ENCODE peak calls at places on chromosomes 11 and 22, in eight cellular contexts. B, H, W, X, I, L, P and O are unnamed samples.

GRCh38 chr11:134418119-134418840 is 6.2 kb upstream of the B3GAT1 start:
- DNase-seq in B (no peak), H (no peak), W (no peak), X (no peak), I (peak), L (no peak), P (peak), O (no peak)

GRCh38 chr11:101390539-101390938 is 193.3 kb downstream of the TRPC6 start:
- DNase-seq in B (no peak), H (no peak), W (no peak), X (no peak), I (no peak), L (no peak), P (peak), O (no peak)

GRCh38 chr11:45209904-45210699 is 63.7 kb downstream of the PRDM11 start:
- DNase-seq in B (no peak), H (peak), W (peak), X (peak), I (peak), L (no peak), P (peak), O (peak)

GRCh38 chr11:111735262-111736116 is 30.7 kb downstream of the PPP2R1B start:
- DNase-seq in B (no peak), H (peak), W (peak), X (peak), I (peak), L (no peak), P (peak), O (peak)

GRCh38 chr22:23518381-23519187 is 61.5 kb downstream of the IGLL1 start:
- DNase-seq in B (no peak), H (no peak), W (no peak), X (no peak), I (peak), L (no peak), P (no peak), O (no peak)

GRCh38 chr22:49017769-49018330 is 809.8 kb downstream of the BRD1 start:
- DNase-seq in B (no peak), H (no peak), W (no peak), X (no peak), I (peak), L (no peak), P (no peak), O (no peak)

GRCh38 chr22:26671317-26672059 is 14.1 kb downstream of the MIAT start:
- DNase-seq in B (peak), H (no peak), W (peak), X (peak), I (no peak), L (peak), P (no peak), O (no peak)

GRCh38 chr11:87421422-87421821 is 383.7 kb downstream of the TMEM135 start:
- DNase-seq in B (peak), H (no peak), W (no peak), X (no peak), I (peak), L (peak), P (peak), O (peak)

GRCh38 chr11:2885017-2885675 is 429 bp downstream of the CDKN1C start:
- DNase-seq in B (peak), H (peak), W (peak), X (peak), I (peak), L (peak), P (peak), O (no peak)

GRCh38 chr11:47616726-47617416 is 22.7 kb upstream of the C1QTNF4 start:
- DNase-seq in B (no peak), H (no peak), W (no peak), X (no peak), I (no peak), L (peak), P (peak), O (peak)

GRCh38 chr11:65454696-65455456 is 32.3 kb downstream of the NEAT1 start:
- DNase-seq in B (peak), H (peak), W (peak), X (peak), I (peak), L (peak), P (peak), O (no peak)

GRCh38 chr11:19777032-19777341 is 64.3 kb downstream of the NAV2 start:
- DNase-seq in B (no peak), H (no peak), W (no peak), X (no peak), I (peak), L (peak), P (no peak), O (no peak)

GRCh38 chr11:69171476-69171875 is 15.7 kb downstream of the SMIM38 start:
- DNase-seq in B (no peak), H (no peak), W (no peak), X (no peak), I (no peak), L (no peak), P (no peak), O (no peak)